ENCODE peak calls at places on chromosome 3, in eight cellular contexts. E is Right ventricle myocardium inferior, K is WTC11, L is right cardiac atrium, M is T-cell, S is activated T-cell treated with anti-CD3 and anti-CD28 coated beads for 1 hour, C is myocyte, G is heart left ventricle. V is an unnamed sample.
A peak's percentile ranks its signal among the peaks of the same experiment; 100 is the strongest.

GRCh38 chr3:194107126-194107525 is 28.8 kb upstream of the HES1 start:
- DNase-seq in L (no peak), M (no peak), G (no peak), E (no peak), K (no peak), S (no peak), C (no peak), V (no peak)

GRCh38 chr3:184711366-184712247 is at the start of gene MAGEF1:
- DNase-seq in E (peak; percentile 88), K (peak; percentile 92), C (peak; percentile 91), M (peak; percentile 53), L (peak; percentile 94), S (peak; percentile 48), G (peak; percentile 87), V (peak; percentile 73)

GRCh38 chr3:177724020-177724638 is 526.8 kb upstream of the TBL1XR1 start:
- DNase-seq in K (no peak), L (peak; percentile 89), S (no peak), E (peak; percentile 82), M (no peak), C (peak; percentile 96), G (peak; percentile 67), V (no peak)

GRCh38 chr3:101633186-101633585 is 43.7 kb downstream of the ZBTB11 start:
- DNase-seq in E (no peak), L (no peak), S (no peak), K (no peak), C (no peak), M (no peak), G (no peak), V (no peak)

GRCh38 chr3:11007534-11007933 is 15.0 kb downstream of the SLC6A1 start:
- DNase-seq in M (no peak), K (peak; percentile 64), S (no peak), E (no peak), L (no peak), C (no peak), G (no peak), V (no peak)

GRCh38 chr3:164380156-164380555 is 698.1 kb downstream of the SI start:
- DNase-seq in C (no peak), M (no peak), G (no peak), L (no peak), K (no peak), S (no peak), E (no peak), V (no peak)

GRCh38 chr3:111531446-111531845 is 10.6 kb upstream of the CD96 start:
- DNase-seq in M (no peak), K (no peak), C (no peak), G (no peak), S (no peak), L (no peak), E (no peak), V (no peak)

GRCh38 chr3:183298708-183299153 is 45.7 kb downstream of the B3GNT5 start:
- DNase-seq in E (peak; percentile 78), K (peak; percentile 33), C (peak; percentile 97), L (peak; percentile 80), G (peak; percentile 47), M (no peak), S (no peak), V (no peak)

GRCh38 chr3:17355591-17355990 is 386.8 kb downstream of the TBC1D5 start:
- DNase-seq in K (no peak), G (no peak), S (no peak), E (no peak), C (no peak), L (no peak), M (no peak), V (no peak)

GRCh38 chr3:19866751-19867347 is 67.2 kb downstream of the EFHB start:
- DNase-seq in M (no peak), G (peak; percentile 23), C (peak; percentile 80), E (no peak), K (peak; percentile 48), S (no peak), L (no peak), V (no peak)

GRCh38 chr3:76097588-76097975 is 312.2 kb upstream of the ZNF717 start:
- DNase-seq in S (no peak), K (no peak), M (no peak), L (no peak), G (no peak), E (no peak), C (no peak), V (no peak)

GRCh38 chr3:120652896-120653545 is 29.0 kb downstream of the HGD start:
- DNase-seq in K (no peak), M (no peak), S (no peak), L (no peak), G (no peak), C (no peak), E (no peak), V (no peak)

GRCh38 chr3:197356275-197356674 is 57.9 kb upstream of the DLG1 start:
- DNase-seq in S (no peak), E (no peak), M (no peak), K (no peak), L (peak; percentile 85), G (peak; percentile 57), C (no peak), V (no peak)